ENCODE peak calls at places on chromosomes 13 and 19, in five cellular contexts. M is mesendoderm; V is effector memory CD4-positive, alpha-beta T cell; G is IMR-90; I is cardiac muscle cell. S is an unnamed sample. For H3K4me1 and H3K36me3, the result is how much of the 10 kb centered on the place peaks cover.

GRCh38 chr13:110106726-110107125 is 200.2 kb downstream of the COL4A1 start:
- DNase-seq in V (no peak), I (no peak), M (no peak), G (no peak), S (no peak)

GRCh38 chr19:21321134-21321533 is 8.1 kb downstream of the ZNF708 start:
- DNase-seq in G (no peak), M (no peak), V (no peak), I (no peak), S (no peak)

GRCh38 chr19:42475366-42475765 is 32.6 kb upstream of the CXCL17 start:
- DNase-seq in M (peak), V (no peak), I (no peak), G (no peak), S (no peak)

GRCh38 chr13:30739646-30740642 is 4.6 kb downstream of the ALOX5AP start:
- DNase-seq in M (peak), G (peak), I (no peak), V (peak), S (no peak)

GRCh38 chr19:30444686-30445232 is 72.6 kb downstream of the ZNF536 start:
- DNase-seq in M (no peak), I (no peak), V (no peak), G (no peak), S (no peak)

GRCh38 chr19:49469828-49470614 is 4.0 kb upstream of the FLT3LG start:
- DNase-seq in I (no peak), G (peak), M (no peak), V (peak), S (no peak)

GRCh38 chr19:10617409-10618121 is 7.8 kb upstream of the SLC44A2 start:
- DNase-seq in M (no peak), V (no peak), I (no peak), G (peak), S (no peak)

GRCh38 chr19:19627716-19628498 is at the start of gene LPAR2:
- DNase-seq in I (peak), V (peak), M (peak), G (no peak), S (no peak)

GRCh38 chr19:14968247-14968646 is 11.4 kb downstream of the SLC1A6 start:
- DNase-seq in V (no peak), G (no peak), I (no peak), M (no peak), S (no peak)

GRCh38 chr19:32416749-32417469 is 11.3 kb downstream of the DPY19L3 start:
- DNase-seq in G (peak), V (no peak), M (peak), I (no peak), S (no peak)

GRCh38 chr13:50189450-50189849 is 174.2 kb downstream of the KCNRG start:
- DNase-seq in G (no peak), M (peak), V (no peak), I (no peak), S (no peak)

GRCh38 chr13:80132741-80133601 is 208.0 kb downstream of the SPRY2 start:
- DNase-seq in I (peak), M (peak), G (peak), V (no peak), S (no peak)

GRCh38 chr19:55383789-55384575 is at the start of gene TMEM238:
- DNase-seq in V (peak), G (peak), I (peak), M (peak), S (no peak)

GRCh38 chr19:53947624-53948023 is 15.1 kb upstream of the CACNG8 start:
- DNase-seq in G (no peak), V (no peak), I (no peak), M (peak), S (peak)

GRCh38 chr19:1856698-1857603 is 6.4 kb downstream of the KLF16 start:
- DNase-seq in I (peak), M (peak), V (no peak), G (peak), S (no peak)

GRCh38 chr13:43237616-43238015 is 214.2 kb downstream of the DNAJC15 start:
- DNase-seq in M (no peak), G (no peak), I (no peak), V (no peak), S (no peak)

GRCh38 chr13:40983725-40984669 is 35.1 kb downstream of the ELF1 start:
- DNase-seq in I (no peak), G (no peak), V (no peak), M (no peak), S (no peak)

GRCh38 chr13:38980628-38981078 is 10.0 kb downstream of the STOML3 start:
- DNase-seq in G (no peak), I (no peak), M (peak), V (no peak), S (no peak)

GRCh38 chr13:89883893-89884448 is 1463.5 kb upstream of the MIR17HG start:
- DNase-seq in G (no peak), I (no peak), M (no peak), V (no peak), S (no peak)

DNA sequence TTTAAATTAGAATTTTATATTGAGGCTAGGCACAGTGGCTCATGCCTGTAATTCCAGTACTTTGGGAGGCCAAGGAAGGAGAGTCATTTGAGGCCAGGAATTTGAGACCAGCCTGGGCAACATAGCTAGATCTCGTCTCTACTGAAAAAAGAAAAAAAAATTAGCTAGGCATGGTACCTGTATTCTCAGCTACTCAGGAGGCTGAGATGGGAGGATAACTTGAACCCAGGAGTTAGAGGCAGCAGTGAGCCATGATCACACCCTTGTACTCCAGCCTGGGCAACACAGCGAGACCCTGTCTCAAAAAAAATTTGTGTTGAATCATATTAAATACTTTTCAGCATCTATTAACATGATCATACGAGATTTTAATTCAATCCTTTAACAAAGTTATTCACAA is 4.9 kb downstream of the PMIS2 start:
- DNase-seq in V (no peak), M (no peak), I (no peak), G (no peak), S (no peak)
- H3K4me1 ChIP-seq in V (under half), M (under half), I (under half), G (under half), S (under half)

DNA sequence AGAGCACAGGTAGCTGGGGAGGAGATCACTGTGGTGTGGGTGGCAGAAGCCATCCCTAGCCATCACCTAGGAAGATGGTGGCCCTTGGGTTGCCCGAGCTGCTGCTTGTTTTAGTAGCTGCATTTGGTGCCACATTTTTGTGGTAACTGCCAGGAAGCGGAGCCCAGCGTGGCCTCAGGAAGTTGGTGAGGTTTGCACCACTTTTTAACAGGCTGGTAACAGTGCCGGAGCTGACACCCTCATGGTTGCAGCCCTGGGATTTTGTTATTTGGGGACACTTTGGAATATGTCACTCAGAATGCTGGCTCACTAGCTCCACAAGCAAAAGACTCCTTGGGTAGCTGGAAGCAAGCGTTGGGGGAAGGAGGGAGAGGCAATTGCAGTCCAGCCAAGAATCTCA is 22.1 kb downstream of the ACTN4 start:
- DNase-seq in V (no peak), I (no peak), G (no peak), M (no peak), S (no peak)
- H3K36me3 ChIP-seq in V (under half), I (under half), G (under half), M (under half), S (under half)

GRCh38 chr19:8000298-8001038 is 5.0 kb downstream of the ELAVL1 start:
- DNase-seq in V (no peak), I (no peak), M (no peak), G (no peak), S (no peak)

GRCh38 chr19:8004001-8004400 is 1.4 kb downstream of the ELAVL1 start:
- DNase-seq in M (no peak), G (no peak), V (no peak), I (no peak), S (no peak)

GRCh38 chr19:7999376-7999775 is 6.1 kb downstream of the ELAVL1 start:
- DNase-seq in M (no peak), I (no peak), G (no peak), V (no peak), S (no peak)

GRCh38 chr19:8001995-8002849 is 3.2 kb downstream of the ELAVL1 start:
- DNase-seq in V (peak), M (peak), G (peak), I (peak), S (peak)

DNA sequence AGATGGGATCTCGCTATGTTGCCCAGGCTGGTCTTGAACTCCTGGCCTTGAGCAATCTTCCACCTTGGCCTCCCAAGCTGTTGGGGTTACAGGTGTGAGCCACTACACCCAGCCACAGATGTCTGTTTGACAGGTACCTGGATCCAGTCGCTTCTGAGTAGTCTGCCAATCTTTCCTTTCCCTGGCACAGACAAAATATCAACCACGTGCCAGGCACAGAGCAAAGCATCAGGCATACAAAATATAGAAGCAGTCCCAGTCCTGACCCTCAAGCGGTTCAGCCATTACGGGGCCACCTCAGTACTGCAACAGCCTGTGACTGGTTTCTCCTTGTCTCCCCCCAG is 3.8 kb downstream of the ELAVL1 start:
- DNase-seq in M (no peak), V (no peak), I (no peak), G (no peak), S (no peak)
- H3K4me1 ChIP-seq in M (under half), V (under half), I (under half), G (under half), S (under half)

GRCh38 chr19:43747557-43748204 is 7.1 kb downstream of the SMG9 start:
- DNase-seq in V (no peak), G (no peak), I (no peak), M (no peak), S (no peak)
- H3K36me3 ChIP-seq in V (half or more), G (under half), I (under half), M (under half), S (under half)

GRCh38 chr19:16075430-16076153 is 703 bp upstream of the TPM4 start:
- DNase-seq in I (no peak), M (peak), G (no peak), V (no peak), S (no peak)

GRCh38 chr19:16078759-16079707 is 2.7 kb downstream of the TPM4 start:
- DNase-seq in M (peak), G (peak), V (peak), I (peak), S (no peak)

GRCh38 chr19:16078311-16078758 is 2.0 kb downstream of the TPM4 start:
- DNase-seq in M (peak), V (no peak), I (peak), G (peak), S (no peak)

GRCh38 chr19:16076154-16076957 is at the start of gene TPM4:
- DNase-seq in G (peak), V (peak), M (peak), I (peak), S (peak)

DNA sequence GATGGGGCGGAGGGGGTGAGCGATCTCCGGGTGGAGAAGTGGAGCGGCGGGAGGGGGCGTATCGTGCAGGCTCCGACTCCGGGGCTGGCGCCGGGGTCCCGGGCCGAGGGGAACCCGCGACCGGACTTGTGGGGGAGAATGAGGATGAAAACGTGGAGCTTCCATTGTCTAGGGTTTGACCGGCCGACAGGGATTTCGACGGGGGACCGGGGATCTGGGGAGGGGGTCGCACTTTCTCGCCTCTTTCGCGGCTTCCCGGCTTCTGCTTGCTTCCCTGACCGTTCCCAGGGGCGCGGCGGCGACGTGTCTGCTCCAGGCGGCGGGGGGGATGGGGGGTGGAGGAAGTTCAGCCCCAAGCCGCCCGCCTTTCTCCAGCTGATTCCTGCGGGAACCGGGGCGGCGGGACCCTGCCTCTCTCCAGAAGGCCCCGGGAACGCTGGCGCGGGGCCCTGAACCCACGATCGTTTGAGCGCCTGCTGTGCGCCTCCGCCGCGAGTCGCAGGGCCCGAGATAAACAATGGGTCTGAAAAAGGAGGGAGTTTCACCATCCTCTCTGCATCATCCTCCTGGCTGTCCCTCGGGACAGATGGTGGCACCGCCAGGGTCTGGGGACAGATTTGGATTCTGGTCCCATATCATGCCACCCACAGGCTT is 790 bp downstream of the TPM4 start:
- DNase-seq in I (peak), G (no peak), V (no peak), M (peak), S (no peak)
- H3K4me1 ChIP-seq in I (under half), G (under half), V (under half), M (under half), S (under half)

DNA sequence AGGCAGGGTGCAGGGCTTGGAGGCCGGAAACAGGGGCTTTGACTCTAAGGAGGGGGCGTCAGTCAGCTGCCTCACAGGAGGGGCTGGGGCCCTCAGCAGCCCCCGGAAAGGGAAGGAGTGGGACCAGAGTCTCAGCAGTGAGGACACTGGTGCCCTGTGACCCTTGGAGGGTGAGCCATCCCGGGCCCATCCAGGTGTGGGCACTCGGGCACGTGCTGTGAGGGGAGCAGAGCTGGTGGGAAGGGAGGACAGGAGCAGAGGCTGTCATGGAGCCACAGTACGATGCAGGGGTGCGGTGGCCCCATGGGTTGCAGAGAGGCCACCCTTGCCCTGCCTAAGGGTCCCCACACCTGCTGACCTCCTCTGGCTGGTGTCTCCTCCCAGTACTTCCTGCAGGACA is 19.1 kb upstream of the ZNF544 start:
- DNase-seq in M (no peak), G (no peak), I (no peak), V (no peak), S (no peak)
- H3K36me3 ChIP-seq in M (under half), G (half or more), I (under half), V (half or more), S (half or more)

DNA sequence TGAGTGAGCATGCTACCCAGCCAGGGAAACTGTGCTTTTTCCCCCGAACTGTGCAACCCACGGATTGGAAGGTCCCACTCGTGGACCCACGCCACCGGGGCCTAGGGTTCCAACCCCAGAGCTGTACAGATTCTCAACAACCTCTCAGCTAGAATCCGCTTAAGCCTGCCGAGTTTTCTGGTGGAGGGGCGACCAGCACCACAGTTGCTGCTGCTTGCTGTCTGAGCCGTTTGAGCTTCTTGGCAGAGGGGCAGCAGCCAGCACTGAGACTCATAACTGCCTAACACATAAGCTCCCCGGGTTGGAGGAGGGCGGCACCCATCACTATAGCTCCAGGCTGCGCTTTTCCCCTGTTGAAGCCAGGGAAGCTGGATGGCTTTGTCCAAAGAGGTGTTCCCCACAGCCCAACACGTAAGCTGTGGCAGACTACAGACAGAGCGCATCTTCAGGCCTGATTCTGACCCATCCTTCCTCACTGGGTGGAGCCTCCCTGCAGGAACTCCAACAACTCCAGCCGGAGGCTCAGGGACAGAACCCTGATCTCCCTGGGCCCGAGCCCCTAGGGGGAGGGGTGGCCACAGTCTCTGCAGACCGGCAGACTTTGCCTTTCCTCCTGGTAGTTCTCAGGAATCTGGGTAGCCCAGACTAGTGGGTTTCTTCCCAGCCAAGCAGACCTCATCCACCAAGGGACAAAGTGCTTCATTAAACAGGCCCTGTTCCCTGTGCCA is 871.6 kb downstream of the SLITRK6 start:
- DNase-seq in G (no peak), V (no peak), I (no peak), M (no peak), S (no peak)
- H3K4me1 ChIP-seq in G (under half), V (under half), I (under half), M (under half), S (under half)

GRCh38 chr19:6811906-6812305 is 39.4 kb downstream of the VAV1 start:
- DNase-seq in I (no peak), G (peak), M (peak), V (no peak), S (no peak)

GRCh38 chr19:6809262-6809661 is 36.8 kb downstream of the VAV1 start:
- DNase-seq in M (no peak), G (no peak), V (no peak), I (no peak), S (no peak)

GRCh38 chr19:6811378-6811777 is 38.9 kb downstream of the VAV1 start:
- DNase-seq in I (no peak), M (no peak), V (no peak), G (no peak), S (no peak)

GRCh38 chr19:6813659-6814058 is 41.2 kb downstream of the VAV1 start:
- DNase-seq in I (no peak), G (no peak), M (no peak), V (no peak), S (no peak)

GRCh38 chr19:6812612-6813011 is 40.1 kb downstream of the VAV1 start:
- DNase-seq in I (no peak), V (no peak), G (no peak), M (no peak), S (no peak)
- H3K36me3 ChIP-seq in I (under half), V (under half), G (under half), M (under half), S (under half)

DNA sequence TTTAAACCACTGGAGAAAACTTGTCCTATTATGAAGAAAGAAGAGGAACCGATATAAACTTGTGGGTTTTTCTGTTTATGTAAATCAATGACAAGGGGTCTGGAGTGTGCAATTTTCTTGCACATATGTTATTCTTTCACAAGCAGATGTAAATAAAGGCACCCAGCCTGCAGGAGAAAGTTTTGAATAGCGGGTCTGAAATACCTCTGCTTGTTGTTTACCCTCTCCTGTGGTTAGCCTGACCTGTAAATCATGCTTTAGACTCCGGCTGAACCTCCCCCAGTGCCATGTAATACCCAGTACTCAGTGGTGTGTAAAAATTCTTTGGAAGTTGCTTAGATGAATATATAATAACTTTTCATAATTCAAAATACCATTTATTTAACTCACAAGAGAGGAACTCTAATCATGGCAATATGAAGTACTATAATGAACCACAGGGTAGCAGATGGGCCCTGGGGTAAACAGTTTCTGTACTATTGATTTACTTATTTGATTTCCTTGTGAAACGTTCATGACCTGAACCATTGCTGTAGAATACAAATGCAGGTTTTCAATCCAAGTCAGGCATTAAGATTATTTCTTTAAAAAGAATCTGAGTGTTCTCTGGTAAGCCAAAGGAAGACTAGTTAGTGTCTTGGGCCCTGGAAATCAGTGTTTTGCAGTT is 245.1 kb downstream of the LMO7 start:
- DNase-seq in I (no peak), M (no peak), V (no peak), G (peak), S (no peak)
- H3K4me1 ChIP-seq in I (under half), M (under half), V (under half), G (under half), S (under half)

S was measured in iPS DF 6.9.